ENCODE peak calls at places on chromosomes 12 and 14, in eight cellular contexts. H, M, N, L, O, V, Z and I are unnamed samples.

GRCh38 chr14:64971890-64972785 is at the start of gene RAB15:
- DNase-seq in O (no peak), N (peak; percentile 78), L (peak; percentile 38), M (no peak), H (peak; percentile 66), V (no peak), Z (peak; percentile 38), I (peak; percentile 20)

GRCh38 chr12:20260864-20261263 is 107.5 kb upstream of the PDE3A start:
- DNase-seq in M (no peak), Z (no peak), V (no peak), H (no peak), L (no peak), O (no peak), N (no peak), I (no peak)

GRCh38 chr12:132620893-132621656 is 2.5 kb downstream of the P2RX2 start:
- DNase-seq in Z (no peak), V (no peak), L (no peak), H (no peak), M (no peak), O (no peak), N (peak; percentile 12), I (no peak)

GRCh38 chr12:47022296-47022695 is 57.1 kb upstream of the PCED1B start:
- DNase-seq in Z (no peak), L (peak; percentile 47), N (no peak), V (no peak), M (no peak), O (no peak), H (no peak), I (no peak)

GRCh38 chr14:81710232-81710845 is 176.7 kb upstream of the SEL1L start:
- DNase-seq in V (peak; percentile 40), L (peak; percentile 6), M (no peak), N (peak; percentile 39), H (no peak), O (peak; percentile 35), Z (peak; percentile 28), I (peak; percentile 20)

GRCh38 chr12:54217774-54218221 is 29.0 kb upstream of the SMUG1 start:
- DNase-seq in N (peak; percentile 53), O (no peak), L (no peak), M (peak; percentile 48), Z (peak; percentile 64), V (no peak), H (no peak), I (no peak)

GRCh38 chr12:94289551-94290312 is 141.4 kb downstream of the PLXNC1 start:
- DNase-seq in N (no peak), V (no peak), Z (no peak), M (peak; percentile 31), O (no peak), H (no peak), L (peak; percentile 48), I (peak; percentile 29)

GRCh38 chr14:104999361-104999760 is 13.8 kb downstream of the CLBA1 start:
- DNase-seq in V (no peak), L (peak; percentile 49), Z (no peak), H (no peak), M (no peak), O (no peak), N (no peak), I (no peak)

GRCh38 chr14:95039993-95040348 is 117.4 kb downstream of the DICER1 start:
- DNase-seq in N (no peak), Z (no peak), V (no peak), M (no peak), L (no peak), O (no peak), H (no peak), I (no peak)

GRCh38 chr12:2286051-2286450 is 233.3 kb downstream of the CACNA1C start:
- DNase-seq in N (no peak), O (no peak), Z (no peak), H (no peak), M (no peak), V (no peak), L (no peak), I (no peak)

GRCh38 chr12:116516657-116517056 is 42.5 kb upstream of the MAP1LC3B2 start:
- DNase-seq in H (no peak), O (no peak), M (no peak), L (no peak), V (no peak), N (no peak), Z (no peak), I (no peak)

GRCh38 chr14:76773188-76773885 is 12.1 kb downstream of the VASH1 start:
- DNase-seq in M (peak; percentile 85), O (peak; percentile 36), N (no peak), H (peak; percentile 93), L (peak; percentile 79), V (no peak), Z (no peak), I (no peak)

GRCh38 chr14:104297313-104297704 is 158.9 kb downstream of the KIF26A start:
- DNase-seq in N (no peak), Z (no peak), H (no peak), O (no peak), L (no peak), V (no peak), M (no peak), I (no peak)

GRCh38 chr12:50928392-50928791 is 24.0 kb upstream of the HIGD1C start:
- DNase-seq in L (no peak), M (no peak), V (no peak), O (no peak), Z (no peak), N (no peak), H (no peak), I (no peak)

GRCh38 chr12:79407671-79408622 is 282.8 kb downstream of the PAWR start:
- DNase-seq in H (peak; percentile 70), Z (no peak), M (peak; percentile 49), N (peak; percentile 56), O (peak; percentile 71), V (no peak), L (peak; percentile 80), I (peak; percentile 80)

GRCh38 chr12:101570022-101570421 is 24.7 kb upstream of the MYBPC1 start:
- DNase-seq in N (no peak), O (peak; percentile 64), Z (no peak), L (peak; percentile 67), H (no peak), V (no peak), M (no peak), I (peak; percentile 19)

GRCh38 chr12:89544730-89545184 is 18.9 kb upstream of the POC1B start:
- DNase-seq in N (peak; percentile 26), H (no peak), O (peak; percentile 35), M (peak; percentile 55), L (peak; percentile 100), V (no peak), Z (peak; percentile 67), I (peak; percentile 91)

GRCh38 chr12:44947163-44947562 is 71.0 kb upstream of the NELL2 start:
- DNase-seq in H (no peak), L (no peak), M (no peak), V (no peak), Z (no peak), O (no peak), N (no peak), I (no peak)